ENCODE peak calls at places on chromosomes 13 and 19, in ten cellular contexts. One of them, this sample, is unnamed.

GRCh38 chr13:67462098-67462497 is 232.0 kb upstream of the PCDH9 start:
- DNase-seq in IMR-90: no peak
- DNase-seq in transverse colon: no peak
- DNase-seq in A549: no peak
- DNase-seq in uterus: no peak
- DNase-seq in vagina: no peak
- DNase-seq in suprapubic skin: no peak
- DNase-seq in Peyer's patch: no peak
- DNase-seq in stomach: no peak
- DNase-seq in tibial nerve: no peak
- DNase-seq in this sample: no peak

GRCh38 chr19:5138606-5139594 is 170.0 kb downstream of the KDM4B start:
- DNase-seq in IMR-90: peak; percentile 47
- DNase-seq in transverse colon: peak; percentile 71
- DNase-seq in A549: no peak
- DNase-seq in uterus: no peak
- DNase-seq in vagina: no peak
- DNase-seq in suprapubic skin: no peak
- DNase-seq in Peyer's patch: peak; percentile 92
- DNase-seq in stomach: peak; percentile 56
- DNase-seq in tibial nerve: peak; percentile 33
- DNase-seq in this sample: no peak

GRCh38 chr13:33310245-33311038 is 24.9 kb upstream of the STARD13 start:
- DNase-seq in IMR-90: no peak
- DNase-seq in transverse colon: no peak
- DNase-seq in A549: no peak
- DNase-seq in uterus: no peak
- DNase-seq in vagina: no peak
- DNase-seq in suprapubic skin: no peak
- DNase-seq in Peyer's patch: no peak
- DNase-seq in stomach: no peak
- DNase-seq in tibial nerve: no peak
- DNase-seq in this sample: no peak

GRCh38 chr19:2977686-2978466 is 512 bp downstream of the TLE6 start:
- DNase-seq in IMR-90: no peak
- DNase-seq in transverse colon: no peak
- DNase-seq in A549: no peak
- DNase-seq in uterus: no peak
- DNase-seq in vagina: no peak
- DNase-seq in suprapubic skin: no peak
- DNase-seq in Peyer's patch: no peak
- DNase-seq in stomach: no peak
- DNase-seq in tibial nerve: no peak
- DNase-seq in this sample: no peak

GRCh38 chr19:4913996-4914735 is 4.9 kb downstream of the UHRF1 start:
- DNase-seq in IMR-90: peak; percentile 18
- DNase-seq in transverse colon: peak; percentile 17
- DNase-seq in A549: no peak
- DNase-seq in uterus: no peak
- DNase-seq in vagina: no peak
- DNase-seq in suprapubic skin: no peak
- DNase-seq in Peyer's patch: peak; percentile 25
- DNase-seq in stomach: no peak
- DNase-seq in tibial nerve: no peak
- DNase-seq in this sample: no peak

GRCh38 chr13:32639502-32640105 is 53.4 kb downstream of the PDS5B start:
- DNase-seq in IMR-90: peak; percentile 77
- DNase-seq in transverse colon: peak; percentile 57
- DNase-seq in A549: peak; percentile 57
- DNase-seq in uterus: peak; percentile 31
- DNase-seq in vagina: no peak
- DNase-seq in suprapubic skin: no peak
- DNase-seq in Peyer's patch: peak; percentile 49
- DNase-seq in stomach: peak; percentile 54
- DNase-seq in tibial nerve: peak; percentile 70
- DNase-seq in this sample: no peak

GRCh38 chr19:58356236-58356970 is 3.1 kb upstream of the A1BG start:
- DNase-seq in IMR-90: peak; percentile 43
- DNase-seq in transverse colon: no peak
- DNase-seq in A549: no peak
- DNase-seq in uterus: no peak
- DNase-seq in vagina: no peak
- DNase-seq in suprapubic skin: no peak
- DNase-seq in Peyer's patch: no peak
- DNase-seq in stomach: no peak
- DNase-seq in tibial nerve: no peak
- DNase-seq in this sample: no peak

GRCh38 chr13:99174533-99175100 is 26.0 kb upstream of the UBAC2 start:
- DNase-seq in IMR-90: no peak
- DNase-seq in transverse colon: no peak
- DNase-seq in A549: peak; percentile 17
- DNase-seq in uterus: no peak
- DNase-seq in vagina: peak; percentile 76
- DNase-seq in suprapubic skin: no peak
- DNase-seq in Peyer's patch: no peak
- DNase-seq in stomach: no peak
- DNase-seq in tibial nerve: no peak
- DNase-seq in this sample: no peak

DNA sequence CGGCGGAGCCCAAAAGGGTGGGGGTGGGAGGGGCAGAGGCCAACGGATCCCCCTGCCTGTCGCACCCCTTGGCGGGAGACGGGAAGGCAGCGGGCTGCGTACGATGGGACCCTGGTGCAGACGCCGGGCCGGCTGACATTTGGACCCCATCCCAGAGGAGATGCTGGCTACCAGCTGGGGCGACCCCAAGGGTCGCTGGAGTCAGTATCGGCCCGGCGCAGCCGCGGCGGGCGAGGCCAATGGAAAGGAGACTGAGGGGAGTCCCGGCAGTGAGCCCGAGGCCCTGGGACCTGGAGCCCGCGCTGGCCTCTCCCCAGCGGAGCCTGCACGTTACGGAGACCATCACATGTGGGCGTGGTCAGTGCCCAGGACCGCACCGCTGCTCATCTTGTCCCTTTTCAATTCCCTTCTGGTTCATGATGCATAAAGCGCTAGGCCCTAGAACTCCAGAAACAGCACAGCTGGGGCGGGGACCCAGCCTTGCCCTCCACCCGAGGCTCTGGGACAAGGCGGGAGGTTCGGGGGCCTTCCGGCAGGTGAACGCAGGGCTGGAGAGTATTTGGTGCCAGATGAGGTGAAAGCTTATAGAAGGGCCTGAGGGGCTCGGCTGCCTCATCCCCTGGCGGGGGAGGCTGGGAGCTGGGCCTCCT is 8.0 kb downstream of the C19orf25 start:
- DNase-seq in IMR-90: no peak
- DNase-seq in transverse colon: no peak
- DNase-seq in A549: no peak
- DNase-seq in uterus: no peak
- DNase-seq in vagina: no peak
- DNase-seq in suprapubic skin: no peak
- DNase-seq in Peyer's patch: no peak
- DNase-seq in stomach: no peak
- DNase-seq in tibial nerve: no peak
- DNase-seq in this sample: no peak
- TF ChIP-seq POLR2A in IMR-90: no peak
- TF ChIP-seq POLR2A in transverse colon: no peak
- TF ChIP-seq POLR2A in A549: no peak
- TF ChIP-seq POLR2A in uterus: no peak
- TF ChIP-seq POLR2A in vagina: no peak
- TF ChIP-seq POLR2A in suprapubic skin: no peak
- TF ChIP-seq POLR2A in Peyer's patch: no peak
- TF ChIP-seq POLR2A in stomach: no peak
- TF ChIP-seq POLR2A in tibial nerve: no peak
- TF ChIP-seq POLR2A in this sample: no peak

GRCh38 chr19:9791552-9792181 is 23.1 kb upstream of the ZNF846 start:
- DNase-seq in IMR-90: peak; percentile 93
- DNase-seq in transverse colon: peak; percentile 98
- DNase-seq in A549: peak; percentile 92
- DNase-seq in uterus: peak; percentile 95
- DNase-seq in vagina: peak; percentile 98
- DNase-seq in suprapubic skin: peak; percentile 99
- DNase-seq in Peyer's patch: peak; percentile 97
- DNase-seq in stomach: peak; percentile 97
- DNase-seq in tibial nerve: peak; percentile 98
- DNase-seq in this sample: peak; percentile 96

GRCh38 chr19:9789066-9789465 is 20.5 kb upstream of the ZNF846 start:
- DNase-seq in IMR-90: no peak
- DNase-seq in transverse colon: no peak
- DNase-seq in A549: no peak
- DNase-seq in uterus: no peak
- DNase-seq in vagina: no peak
- DNase-seq in suprapubic skin: no peak
- DNase-seq in Peyer's patch: no peak
- DNase-seq in stomach: no peak
- DNase-seq in tibial nerve: no peak
- DNase-seq in this sample: no peak

GRCh38 chr19:9796113-9796773 is 22.6 kb downstream of the FBXL12 start:
- DNase-seq in IMR-90: peak; percentile 91
- DNase-seq in transverse colon: peak; percentile 93
- DNase-seq in A549: peak; percentile 89
- DNase-seq in uterus: peak; percentile 82
- DNase-seq in vagina: no peak
- DNase-seq in suprapubic skin: peak; percentile 85
- DNase-seq in Peyer's patch: peak; percentile 83
- DNase-seq in stomach: peak; percentile 84
- DNase-seq in tibial nerve: peak; percentile 88
- DNase-seq in this sample: peak; percentile 16

GRCh38 chr19:9793051-9793591 is 24.6 kb upstream of the ZNF846 start:
- DNase-seq in IMR-90: peak; percentile 32
- DNase-seq in transverse colon: peak; percentile 66
- DNase-seq in A549: peak; percentile 33
- DNase-seq in uterus: no peak
- DNase-seq in vagina: no peak
- DNase-seq in suprapubic skin: peak; percentile 88
- DNase-seq in Peyer's patch: peak; percentile 61
- DNase-seq in stomach: peak; percentile 51
- DNase-seq in tibial nerve: peak; percentile 43
- DNase-seq in this sample: no peak

DNA sequence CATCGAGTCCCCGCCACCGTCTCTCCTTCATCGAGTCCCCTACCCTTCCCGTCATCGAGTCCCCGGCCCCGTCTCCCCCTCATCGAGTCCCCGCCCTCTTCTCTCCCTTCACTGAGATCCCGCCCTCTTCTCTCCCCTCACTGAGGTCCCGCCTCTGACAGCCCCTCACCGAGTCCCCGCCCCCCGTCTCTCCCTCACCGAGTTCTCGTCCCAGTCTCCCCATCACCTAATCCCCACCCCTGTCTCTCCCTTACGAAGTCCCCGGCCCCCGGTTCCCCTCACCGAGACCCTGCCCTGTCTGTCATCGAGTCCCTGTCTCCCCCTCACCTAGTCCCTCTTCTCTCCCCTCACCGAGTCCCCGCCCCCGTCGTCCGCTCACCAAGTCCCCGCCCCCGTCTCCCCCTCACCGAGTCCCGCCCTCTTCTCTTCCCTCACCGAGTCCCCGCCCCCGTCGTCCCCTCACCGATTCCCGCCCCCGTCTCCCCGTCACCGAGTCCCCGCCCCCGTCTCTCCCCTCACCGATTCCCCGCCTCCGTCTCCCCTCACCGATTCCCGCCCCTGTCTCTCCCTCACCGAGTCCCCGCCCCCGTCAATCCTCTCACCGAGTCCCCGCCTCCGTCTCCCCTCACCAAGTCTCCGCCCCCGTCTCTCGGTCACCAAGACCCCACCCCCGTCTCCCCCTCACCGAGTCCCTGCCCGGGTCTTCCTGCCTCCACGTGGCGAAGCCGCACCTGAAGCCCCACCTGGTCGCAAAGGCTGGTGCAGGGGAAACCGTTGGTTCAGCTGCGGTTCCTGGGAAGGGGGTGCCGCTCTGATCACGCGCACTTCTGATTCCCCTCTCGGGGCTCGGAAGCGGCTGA is 23.9 kb upstream of the ZNF846 start:
- DNase-seq in IMR-90: peak; percentile 91
- DNase-seq in transverse colon: peak; percentile 97
- DNase-seq in A549: peak; percentile 90
- DNase-seq in uterus: peak; percentile 92
- DNase-seq in vagina: peak; percentile 99
- DNase-seq in suprapubic skin: peak; percentile 98
- DNase-seq in Peyer's patch: peak; percentile 99
- DNase-seq in stomach: peak; percentile 96
- DNase-seq in tibial nerve: peak; percentile 97
- DNase-seq in this sample: peak; percentile 96
- H3K27ac ChIP-seq in IMR-90: peak overlapping the region; percentile 95
- H3K27ac ChIP-seq in transverse colon: peak overlapping the region; percentile 91
- H3K27ac ChIP-seq in A549: peak overlapping the region; percentile 67
- H3K27ac ChIP-seq in uterus: peak overlapping the region; percentile 98
- H3K27ac ChIP-seq in vagina: peak overlapping the region; percentile 93
- H3K27ac ChIP-seq in suprapubic skin: peak overlapping the region; percentile 90
- H3K27ac ChIP-seq in Peyer's patch: peak overlapping the region; percentile 91
- H3K27ac ChIP-seq in stomach: peak overlapping the region; percentile 86
- H3K27ac ChIP-seq in tibial nerve: peak overlapping the region; percentile 88
- H3K27ac ChIP-seq in this sample: peak overlapping the region; percentile 97

GRCh38 chr19:10936661-10937084 is 8.1 kb downstream of the TIMM29 start:
- DNase-seq in IMR-90: peak; percentile 81
- DNase-seq in transverse colon: peak; percentile 40
- DNase-seq in A549: peak; percentile 75
- DNase-seq in uterus: no peak
- DNase-seq in vagina: no peak
- DNase-seq in suprapubic skin: no peak
- DNase-seq in Peyer's patch: no peak
- DNase-seq in stomach: peak; percentile 41
- DNase-seq in tibial nerve: peak; percentile 66
- DNase-seq in this sample: no peak
- TF ChIP-seq CTCF in IMR-90: peak; percentile 71
- TF ChIP-seq CTCF in transverse colon: peak; percentile 61
- TF ChIP-seq CTCF in A549: peak; percentile 55
- TF ChIP-seq CTCF in uterus: peak; percentile 75
- TF ChIP-seq CTCF in vagina: peak; percentile 64
- TF ChIP-seq CTCF in suprapubic skin: peak; percentile 55
- TF ChIP-seq CTCF in Peyer's patch: peak; percentile 80
- TF ChIP-seq CTCF in stomach: no peak
- TF ChIP-seq CTCF in tibial nerve: peak; percentile 50
- TF ChIP-seq CTCF in this sample: no peak

GRCh38 chr13:113589961-113590339 is 5.4 kb downstream of the TFDP1 start:
- DNase-seq in IMR-90: no peak
- DNase-seq in transverse colon: peak; percentile 4
- DNase-seq in A549: no peak
- DNase-seq in uterus: peak; percentile 6
- DNase-seq in vagina: no peak
- DNase-seq in suprapubic skin: no peak
- DNase-seq in Peyer's patch: no peak
- DNase-seq in stomach: peak; percentile 13
- DNase-seq in tibial nerve: no peak
- DNase-seq in this sample: no peak

GRCh38 chr13:113585828-113586355 is 1.3 kb downstream of the TFDP1 start:
- DNase-seq in IMR-90: no peak
- DNase-seq in transverse colon: peak; percentile 7
- DNase-seq in A549: no peak
- DNase-seq in uterus: peak; percentile 6
- DNase-seq in vagina: peak; percentile 49
- DNase-seq in suprapubic skin: peak; percentile 29
- DNase-seq in Peyer's patch: no peak
- DNase-seq in stomach: peak; percentile 23
- DNase-seq in tibial nerve: no peak
- DNase-seq in this sample: no peak

GRCh38 chr13:113586661-113587479 is 2.3 kb downstream of the TFDP1 start:
- DNase-seq in IMR-90: no peak
- DNase-seq in transverse colon: peak; percentile 6
- DNase-seq in A549: no peak
- DNase-seq in uterus: peak; percentile 7
- DNase-seq in vagina: peak; percentile 72
- DNase-seq in suprapubic skin: peak; percentile 76
- DNase-seq in Peyer's patch: no peak
- DNase-seq in stomach: peak; percentile 21
- DNase-seq in tibial nerve: no peak
- DNase-seq in this sample: no peak

GRCh38 chr13:113589251-113589960 is 4.9 kb downstream of the TFDP1 start:
- DNase-seq in IMR-90: no peak
- DNase-seq in transverse colon: peak; percentile 2
- DNase-seq in A549: no peak
- DNase-seq in uterus: peak; percentile 4
- DNase-seq in vagina: peak; percentile 71
- DNase-seq in suprapubic skin: no peak
- DNase-seq in Peyer's patch: no peak
- DNase-seq in stomach: peak; percentile 20
- DNase-seq in tibial nerve: no peak
- DNase-seq in this sample: no peak

GRCh38 chr13:113588394-113589111 is 4.0 kb downstream of the TFDP1 start:
- DNase-seq in IMR-90: no peak
- DNase-seq in transverse colon: no peak
- DNase-seq in A549: no peak
- DNase-seq in uterus: peak; percentile 1
- DNase-seq in vagina: peak; percentile 22
- DNase-seq in suprapubic skin: peak; percentile 16
- DNase-seq in Peyer's patch: no peak
- DNase-seq in stomach: peak; percentile 4
- DNase-seq in tibial nerve: no peak
- DNase-seq in this sample: no peak
- TF ChIP-seq POLR2A in IMR-90: no peak
- TF ChIP-seq POLR2A in transverse colon: no peak
- TF ChIP-seq POLR2A in A549: no peak
- TF ChIP-seq POLR2A in uterus: no peak
- TF ChIP-seq POLR2A in vagina: no peak
- TF ChIP-seq POLR2A in suprapubic skin: no peak
- TF ChIP-seq POLR2A in Peyer's patch: no peak
- TF ChIP-seq POLR2A in stomach: no peak
- TF ChIP-seq POLR2A in tibial nerve: no peak
- TF ChIP-seq POLR2A in this sample: no peak